ENCODE peak calls at places on chromosome 11, in six cellular contexts. N is GM12864, M is bronchial epithelial cell, O is psoas muscle, H is nephron progenitor cell, J is RWPE1. B is an unnamed sample.

GRCh38 chr11:126561327-126561893 is 205.9 kb downstream of the ST3GAL4 start:
- DNase-seq in N (no peak), M (peak), O (no peak), H (peak), J (peak), B (no peak)

GRCh38 chr11:128222245-128222959 is 365.0 kb downstream of the ETS1 start:
- DNase-seq in N (no peak), M (no peak), O (no peak), H (no peak), J (no peak), B (no peak)

GRCh38 chr11:111935331-111936044 is 1.7 kb upstream of the DIXDC1 start:
- DNase-seq in N (no peak), M (no peak), O (no peak), H (no peak), J (no peak), B (no peak)

GRCh38 chr11:38718049-38718448 is 2120.0 kb upstream of the RAG2 start:
- DNase-seq in N (no peak), M (peak), O (no peak), H (no peak), J (no peak), B (no peak)

GRCh38 chr11:134015541-134015940 is 53.3 kb upstream of the JAM3 start:
- DNase-seq in N (no peak), M (no peak), O (no peak), H (no peak), J (no peak), B (no peak)

GRCh38 chr11:134584706-134585445 is 172.8 kb upstream of the B3GAT1 start:
- DNase-seq in N (no peak), M (no peak), O (no peak), H (peak), J (no peak), B (no peak)

GRCh38 chr11:115476463-115477286 is 27.5 kb downstream of the CADM1 start:
- DNase-seq in N (no peak), M (no peak), O (no peak), H (no peak), J (no peak), B (no peak)

GRCh38 chr11:64856382-64857227 is 12.2 kb upstream of the CDC42BPG start:
- DNase-seq in N (no peak), M (peak), O (peak), H (no peak), J (peak), B (peak)

GRCh38 chr11:17607083-17607429 is 60.0 kb downstream of the OTOG start:
- DNase-seq in N (no peak), M (no peak), O (no peak), H (no peak), J (no peak), B (no peak)

GRCh38 chr11:123742778-123743177 is 1.3 kb upstream of the ZNF202 start:
- DNase-seq in N (no peak), M (no peak), O (no peak), H (no peak), J (no peak), B (no peak)

GRCh38 chr11:75432911-75433321 is at the start of gene KLHL35:
- DNase-seq in N (no peak), M (no peak), O (peak), H (no peak), J (no peak), B (no peak)

GRCh38 chr11:113446112-113446511 is 29.1 kb downstream of the DRD2 start:
- DNase-seq in N (no peak), M (peak), O (no peak), H (no peak), J (peak), B (no peak)

GRCh38 chr11:82899191-82899820 is 924 bp downstream of the PRCP start:
- DNase-seq in N (no peak), M (no peak), O (no peak), H (no peak), J (no peak), B (no peak)

GRCh38 chr11:132300283-132300682 is 929.9 kb downstream of the NTM start:
- DNase-seq in N (peak), M (no peak), O (no peak), H (peak), J (no peak), B (no peak)

DNA sequence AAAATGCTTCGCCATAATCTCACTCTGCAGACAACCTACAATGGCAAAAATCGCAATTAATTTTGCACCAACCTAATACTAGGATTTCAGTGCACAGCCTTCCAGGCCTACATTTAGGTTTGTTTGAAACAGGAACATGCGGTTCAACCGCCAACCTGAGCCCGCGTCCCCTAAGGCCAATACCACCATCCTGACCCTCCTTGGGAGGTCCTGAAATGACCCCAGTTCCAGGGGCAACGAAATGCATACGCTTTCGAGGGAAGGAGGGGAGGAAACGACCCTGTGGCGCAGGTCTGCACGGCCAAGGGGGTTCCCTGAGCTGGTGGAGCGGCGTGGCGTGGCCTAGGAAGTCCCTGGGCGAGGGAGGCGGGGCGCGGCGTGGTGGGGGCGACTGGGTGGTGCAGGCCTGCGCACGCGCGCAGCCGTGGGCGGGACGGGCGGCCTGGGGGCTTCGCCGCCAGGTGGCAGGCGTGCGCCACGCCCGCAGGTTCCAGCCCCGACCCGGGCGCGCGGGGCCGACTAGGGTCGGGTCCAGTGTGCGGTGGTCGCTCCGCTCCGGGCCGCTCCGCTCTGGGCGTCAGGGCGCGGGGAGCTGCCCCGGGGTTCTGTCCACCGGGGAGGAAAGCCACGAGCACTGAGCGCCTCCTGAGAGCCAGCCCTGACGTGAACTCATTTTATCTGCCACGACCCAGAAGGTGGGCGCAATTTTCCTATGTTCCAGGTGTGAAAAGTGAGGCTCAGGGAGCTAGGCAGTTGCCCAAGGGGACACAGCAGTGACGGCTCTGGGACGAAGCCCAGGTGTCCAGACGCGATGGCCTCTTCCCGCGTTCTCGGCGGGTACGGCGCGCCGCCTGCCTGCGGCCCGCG is 94.2 kb downstream of the SWAP70 start:
- DNase-seq in N (no peak), M (peak), O (peak), H (peak), J (peak), B (peak)
- TF ChIP-seq CTCF in N (peak), M (peak), O (peak), H (peak), J (peak), B (peak)

GRCh38 chr11:61657566-61657965 is 22.6 kb upstream of the DAGLA start:
- DNase-seq in N (no peak), M (peak), O (peak), H (no peak), J (no peak), B (no peak)
- TF ChIP-seq CTCF in N (no peak), M (no peak), O (no peak), H (no peak), J (no peak), B (no peak)

GRCh38 chr11:46700251-46701077 is at the start of the genes ARHGAP1 and ZNF408:
- DNase-seq in N (peak), M (peak), O (peak), H (peak), J (peak), B (peak)
- TF ChIP-seq CTCF in N (no peak), M (no peak), O (no peak), H (no peak), J (no peak), B (no peak)

GRCh38 chr11:86749376-86749775 is 51.0 kb upstream of the PRSS23 start:
- DNase-seq in N (no peak), M (no peak), O (no peak), H (no peak), J (no peak), B (no peak)
- TF ChIP-seq CTCF in N (no peak), M (no peak), O (no peak), H (no peak), J (no peak), B (no peak)

B was measured in CD14-positive monocyte.